ENCODE peak calls at places on chromosomes 5 and 9, in eight cellular contexts. A, W, R, D, Z, N, T and S are unnamed samples.

GRCh38 chr9:96006296-96006890 is 130.9 kb downstream of the ERCC6L2 start:
- DNase-seq in R (no peak), A (no peak), T (no peak), W (no peak), N (no peak), D (no peak), Z (no peak), S (no peak)

GRCh38 chr5:135053278-135053677 is 19.2 kb upstream of the PITX1 start:
- DNase-seq in Z (no peak), N (no peak), A (no peak), D (no peak), R (no peak), W (no peak), T (no peak), S (no peak)

GRCh38 chr5:90015584-90016018 is 394.0 kb downstream of the CETN3 start:
- DNase-seq in W (peak), A (no peak), R (no peak), Z (no peak), T (peak), D (no peak), N (no peak), S (peak)

GRCh38 chr5:57069115-57069835 is 104.6 kb upstream of the GPBP1 start:
- DNase-seq in N (no peak), Z (no peak), R (no peak), D (no peak), T (no peak), W (no peak), A (no peak), S (no peak)

GRCh38 chr9:129139993-129140396 is 28.8 kb downstream of the PTPA start:
- DNase-seq in N (peak), A (peak), T (peak), R (peak), Z (peak), W (peak), D (peak), S (peak)

GRCh38 chr9:4574657-4575243 is 84.5 kb downstream of the SLC1A1 start:
- DNase-seq in N (no peak), Z (no peak), T (no peak), W (no peak), D (no peak), A (no peak), R (no peak), S (no peak)

GRCh38 chr5:59380350-59380951 is 513.1 kb downstream of the PDE4D start:
- DNase-seq in W (peak), Z (no peak), R (no peak), T (peak), N (no peak), A (peak), D (no peak), S (peak)

GRCh38 chr9:109705515-109705914 is 74.5 kb upstream of the PALM2AKAP2 start:
- DNase-seq in R (no peak), Z (no peak), T (no peak), N (no peak), W (peak), D (no peak), A (no peak), S (no peak)

GRCh38 chr5:9440517-9440916 is 105.4 kb downstream of the SEMA5A start:
- DNase-seq in T (peak), R (no peak), W (peak), D (no peak), N (no peak), Z (no peak), A (no peak), S (no peak)

GRCh38 chr5:65117525-65117924 is 348.8 kb downstream of the CWC27 start:
- DNase-seq in R (no peak), W (no peak), A (no peak), Z (no peak), D (no peak), N (no peak), T (no peak), S (no peak)

GRCh38 chr5:17252543-17252942 is 35.1 kb downstream of the BASP1 start:
- DNase-seq in D (no peak), A (no peak), W (no peak), N (no peak), T (no peak), Z (no peak), R (no peak), S (no peak)

GRCh38 chr5:178074266-178074952 is 38.9 kb upstream of the N4BP3 start:
- DNase-seq in D (no peak), A (no peak), R (no peak), W (no peak), Z (no peak), T (no peak), N (no peak), S (no peak)

GRCh38 chr5:1268666-1269065 is 26.2 kb downstream of the TERT start:
- DNase-seq in W (no peak), D (no peak), N (no peak), T (no peak), R (no peak), A (no peak), Z (peak), S (no peak)

GRCh38 chr5:61228229-61228628 is 66.0 kb upstream of the SMIM15 start:
- DNase-seq in Z (no peak), W (no peak), R (no peak), A (no peak), T (no peak), D (no peak), N (no peak), S (no peak)

GRCh38 chr9:131266301-131267229 is 9.7 kb downstream of the FAM78A start:
- DNase-seq in Z (no peak), A (no peak), T (no peak), N (no peak), R (peak), D (no peak), W (peak), S (no peak)